ENCODE peak calls at places on chromosomes 13 and 19, in five cellular contexts. F is IMR-90, X is left ventricle myocardium inferior, O is Peyer's patch, T is WERI-Rb-1. W is an unnamed sample.

GRCh38 chr13:74187564-74187963 is 53.4 kb upstream of the KLF12 start:
- DNase-seq in O (no peak), T (no peak), F (peak; percentile 42), X (no peak), W (no peak)

GRCh38 chr13:113002206-113002821 is 33.3 kb downstream of the MCF2L start:
- DNase-seq in T (peak; percentile 98), O (no peak), X (no peak), F (no peak), W (peak; percentile 76)

GRCh38 chr13:77516342-77516789 is 19.1 kb upstream of the SCEL start:
- DNase-seq in F (peak; percentile 44), X (no peak), T (no peak), O (no peak), W (peak; percentile 41)

GRCh38 chr13:77422724-77423123 is 95.8 kb upstream of the MYCBP2 start:
- DNase-seq in X (no peak), T (no peak), O (no peak), F (no peak), W (no peak)

GRCh38 chr19:1070576-1070930 is 3.6 kb downstream of the ARHGAP45 start:
- DNase-seq in X (no peak), T (no peak), F (no peak), O (no peak), W (no peak)

GRCh38 chr19:17121736-17122293 is 46.2 kb downstream of the MYO9B start:
- DNase-seq in O (no peak), T (no peak), F (peak; percentile 53), X (no peak), W (no peak)

GRCh38 chr13:80571346-80572307 is 230.7 kb upstream of the SPRY2 start:
- DNase-seq in F (no peak), X (no peak), O (no peak), T (no peak), W (peak; percentile 18)

GRCh38 chr19:917323-918151 is at the start of gene KISS1R:
- DNase-seq in F (peak; percentile 34), T (peak; percentile 82), O (no peak), X (no peak), W (peak; percentile 65)

GRCh38 chr19:1130801-1131717 is 27.3 kb downstream of the GPX4 start:
- DNase-seq in F (no peak), X (no peak), T (no peak), O (no peak), W (no peak)

GRCh38 chr13:113589251-113589960 is 4.9 kb downstream of the TFDP1 start:
- DNase-seq in F (no peak), T (peak; percentile 9), X (peak; percentile 55), O (no peak), W (no peak)

GRCh38 chr13:46679369-46680180 is 117.4 kb downstream of the ESD start:
- DNase-seq in T (no peak), X (no peak), F (peak; percentile 70), O (no peak), W (peak; percentile 40)

GRCh38 chr13:83780201-83780600 is 102.1 kb downstream of the SLITRK1 start:
- DNase-seq in X (no peak), F (peak; percentile 15), O (no peak), T (peak; percentile 30), W (peak; percentile 33)

GRCh38 chr13:51955281-51955771 is 55.9 kb downstream of the ATP7B start:
- DNase-seq in X (no peak), O (peak; percentile 77), F (no peak), T (no peak), W (no peak)

GRCh38 chr13:78742659-78743058 is 83.7 kb upstream of the OBI1 start:
- DNase-seq in T (no peak), O (no peak), F (no peak), X (no peak), W (no peak)

GRCh38 chr13:31756346-31756745 is 17.0 kb downstream of the RXFP2 start:
- DNase-seq in F (peak; percentile 94), X (no peak), O (no peak), T (no peak), W (no peak)

GRCh38 chr19:15464394-15465385 is at the start of gene RASAL3:
- DNase-seq in O (no peak), T (no peak), F (no peak), X (no peak), W (no peak)

GRCh38 chr19:33254245-33254824 is 28.7 kb upstream of the SLC7A10 start:
- DNase-seq in X (no peak), T (no peak), O (no peak), F (no peak), W (no peak)

GRCh38 chr13:43648733-43649132 is 138.0 kb downstream of the ENOX1 start:
- DNase-seq in T (no peak), O (no peak), X (no peak), F (no peak), W (no peak)

GRCh38 chr19:6744381-6745288 is 5.2 kb downstream of the TRIP10 start:
- DNase-seq in X (peak; percentile 90), T (no peak), F (peak; percentile 87), O (peak; percentile 85), W (peak; percentile 76)

GRCh38 chr13:102470283-102470920 is 68.6 kb upstream of the FGF14 start:
- DNase-seq in T (no peak), O (no peak), X (no peak), F (no peak), W (no peak)

GRCh38 chr13:109667754-109668360 is 118.5 kb downstream of the IRS2 start:
- DNase-seq in X (no peak), T (no peak), F (no peak), O (no peak), W (peak; percentile 52)

GRCh38 chr13:114161644-114162532 is 17.2 kb upstream of the CFAP97D2 start:
- DNase-seq in O (peak; percentile 61), X (peak; percentile 55), T (no peak), F (peak; percentile 19), W (no peak)

GRCh38 chr13:21060063-21060826 is 1.1 kb downstream of the LATS2 start:
- DNase-seq in O (no peak), F (peak; percentile 51), T (no peak), X (peak; percentile 63), W (no peak)

GRCh38 chr19:41796362-41796761 is at the start of gene CEACAM3:
- DNase-seq in T (no peak), X (no peak), F (no peak), O (no peak), W (no peak)

GRCh38 chr19:41795031-41795461 is 1.3 kb upstream of the CEACAM3 start:
- DNase-seq in T (peak; percentile 69), X (no peak), F (peak; percentile 16), O (no peak), W (peak; percentile 67)

GRCh38 chr19:41793414-41793727 is 3.0 kb upstream of the CEACAM3 start:
- DNase-seq in X (no peak), F (no peak), T (no peak), O (no peak), W (no peak)

GRCh38 chr19:41792513-41793413 is 3.6 kb upstream of the CEACAM3 start:
- DNase-seq in F (peak; percentile 36), O (peak; percentile 66), X (peak; percentile 27), T (peak; percentile 67), W (peak; percentile 68)
- H3K4me3 ChIP-seq in F (no peak overlapping the region), O (no peak overlapping the region), X (no peak overlapping the region), T (no peak overlapping the region), W (no peak overlapping the region)

DNA sequence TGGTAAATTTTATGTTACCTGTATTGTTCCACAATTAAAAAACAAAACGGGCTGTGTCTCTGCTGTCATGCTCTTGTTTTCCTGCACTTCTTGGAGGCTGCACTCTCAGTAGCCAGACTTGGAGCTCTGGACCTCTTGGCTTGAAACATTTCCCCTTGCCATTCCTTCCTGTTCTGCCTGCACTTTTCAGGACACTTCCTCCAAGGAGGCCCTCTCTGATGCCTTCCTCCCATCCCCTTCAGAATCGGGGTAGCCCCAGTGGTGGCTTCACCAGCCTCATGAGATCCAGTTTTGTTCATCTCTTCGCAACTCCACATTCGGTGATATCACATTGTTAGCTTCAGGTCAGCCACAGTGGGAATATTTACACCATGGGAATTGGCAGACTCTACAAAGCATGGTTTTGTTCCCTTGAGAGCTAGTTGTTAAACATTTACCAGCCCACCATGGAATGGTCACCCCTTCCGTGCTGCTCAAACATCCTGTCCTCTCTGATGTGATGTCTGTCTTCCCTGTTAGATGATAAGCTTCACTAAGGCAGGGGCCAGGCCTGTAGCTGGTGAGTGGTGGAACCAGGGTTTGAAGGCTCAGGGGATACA is 40.2 kb upstream of the PEG3 start:
- DNase-seq in F (no peak), O (no peak), T (no peak), X (no peak), W (no peak)
- H3K9me3 ChIP-seq in F (peaks cover 42% of the 10 kb centered on the region), O (peaks cover 8% of the 10 kb centered on the region), T (no peaks in the 10 kb centered on the region), X (peaks cover 26% of the 10 kb centered on the region), W (no peaks in the 10 kb centered on the region)

GRCh38 chr19:50510700-50511068 is 307 bp downstream of the JOSD2 start:
- DNase-seq in F (no peak), X (no peak), T (no peak), O (no peak), W (no peak)

GRCh38 chr19:50510121-50510670 is 795 bp downstream of the JOSD2 start:
- DNase-seq in O (peak; percentile 51), T (no peak), F (no peak), X (no peak), W (no peak)

GRCh38 chr19:50512112-50512998 is 1.4 kb downstream of the ASPDH start:
- DNase-seq in F (no peak), O (peak; percentile 54), X (no peak), T (no peak), W (no peak)

GRCh38 chr19:50509366-50509765 is 1.6 kb downstream of the JOSD2 start:
- DNase-seq in O (peak; percentile 43), T (no peak), F (no peak), X (no peak), W (no peak)

GRCh38 chr19:50511069-50511822 is at the start of gene JOSD2:
- DNase-seq in O (peak; percentile 98), T (peak; percentile 99), F (peak; percentile 99), X (peak; percentile 99), W (peak; percentile 98)
- TF ChIP-seq CTCF in O (peak; percentile 0), T (no peak), F (no peak), X (no peak), W (no peak)

DNA sequence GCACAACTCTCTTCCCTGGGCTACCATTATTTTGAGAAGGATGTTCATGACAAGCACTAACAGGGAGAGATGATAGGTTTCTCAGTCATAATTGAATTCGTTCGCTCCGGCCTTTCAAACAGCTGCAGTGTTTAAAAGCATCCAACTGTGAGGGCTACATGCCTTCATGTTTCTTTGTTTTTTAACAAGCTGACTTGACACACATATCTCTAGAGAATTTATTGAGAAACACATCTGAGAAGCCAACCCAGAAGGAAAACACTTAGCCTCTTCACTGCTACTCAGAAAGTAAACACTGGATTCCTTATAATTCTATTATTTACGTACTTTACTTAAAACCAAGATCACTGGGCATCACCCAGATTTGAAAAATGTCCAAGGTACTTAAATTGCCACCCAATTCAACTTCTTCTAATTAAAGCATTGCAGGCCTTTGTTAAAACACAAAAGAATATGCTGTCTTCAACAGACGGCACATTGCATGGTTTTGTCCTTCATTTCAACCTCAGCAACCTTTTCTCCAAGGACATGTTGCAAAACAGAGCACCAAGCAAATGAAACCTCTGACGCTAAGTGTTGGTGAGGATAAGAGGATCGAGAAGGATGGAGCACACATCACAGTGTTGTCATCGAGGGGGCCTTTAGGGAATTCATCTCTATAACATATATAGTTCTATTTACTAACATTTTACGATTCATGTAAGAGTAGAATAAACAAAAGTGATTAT is 75.8 kb downstream of the TBC1D4 start:
- DNase-seq in F (no peak), O (no peak), X (no peak), T (no peak), W (no peak)
- H3K4me3 ChIP-seq in F (no peak overlapping the region), O (no peak overlapping the region), X (peak overlapping the region; percentile 12), T (no peak overlapping the region), W (no peak overlapping the region)

W was measured in BE2C.